ENCODE peak calls at places on chromosomes 7 and 10, in six cellular contexts. One of them, this sample, is unnamed.

GRCh38 chr10:131082991-131083465 is 228.5 kb downstream of the TCERG1L start:
- DNase-seq in Kasumi-1: no peak
- DNase-seq in SW 1271: no peak
- DNase-seq in neural crest cell: no peak
- DNase-seq in heart left ventricle: no peak
- DNase-seq in OCI-LY7: no peak
- DNase-seq in this sample: no peak

GRCh38 chr7:66183700-66184099 is 21.4 kb upstream of the TPST1 start:
- DNase-seq in OCI-LY7: no peak
- DNase-seq in heart left ventricle: no peak
- DNase-seq in neural crest cell: no peak
- DNase-seq in Kasumi-1: no peak
- DNase-seq in SW 1271: no peak
- DNase-seq in this sample: peak; percentile 19

GRCh38 chr10:121788115-121788514 is 139.7 kb downstream of the ATE1 start:
- DNase-seq in neural crest cell: no peak
- DNase-seq in OCI-LY7: no peak
- DNase-seq in Kasumi-1: no peak
- DNase-seq in SW 1271: no peak
- DNase-seq in heart left ventricle: no peak
- DNase-seq in this sample: no peak

GRCh38 chr10:97574374-97575100 is 2.0 kb downstream of the ANKRD2 start:
- DNase-seq in heart left ventricle: peak; percentile 74
- DNase-seq in OCI-LY7: no peak
- DNase-seq in Kasumi-1: no peak
- DNase-seq in SW 1271: peak; percentile 97
- DNase-seq in neural crest cell: no peak
- DNase-seq in this sample: peak; percentile 75

GRCh38 chr7:131026297-131027003 is 292.4 kb upstream of the KLF14 start:
- DNase-seq in OCI-LY7: no peak
- DNase-seq in heart left ventricle: no peak
- DNase-seq in Kasumi-1: no peak
- DNase-seq in SW 1271: no peak
- DNase-seq in neural crest cell: no peak
- DNase-seq in this sample: peak; percentile 56

GRCh38 chr10:85175635-85176034 is 847.2 kb downstream of the CCSER2 start:
- DNase-seq in neural crest cell: no peak
- DNase-seq in heart left ventricle: no peak
- DNase-seq in Kasumi-1: no peak
- DNase-seq in SW 1271: no peak
- DNase-seq in OCI-LY7: no peak
- DNase-seq in this sample: no peak

GRCh38 chr7:45881759-45882464 is 6.4 kb upstream of the IGFBP1 start:
- DNase-seq in neural crest cell: no peak
- DNase-seq in SW 1271: peak; percentile 32
- DNase-seq in Kasumi-1: no peak
- DNase-seq in heart left ventricle: no peak
- DNase-seq in OCI-LY7: no peak
- DNase-seq in this sample: peak; percentile 75

GRCh38 chr10:129274928-129275474 is 192.0 kb upstream of the MGMT start:
- DNase-seq in heart left ventricle: no peak
- DNase-seq in Kasumi-1: no peak
- DNase-seq in SW 1271: no peak
- DNase-seq in OCI-LY7: no peak
- DNase-seq in neural crest cell: no peak
- DNase-seq in this sample: no peak

GRCh38 chr10:45000764-45001381 is at the start of gene ZNF22:
- DNase-seq in SW 1271: peak; percentile 57
- DNase-seq in OCI-LY7: peak; percentile 85
- DNase-seq in Kasumi-1: peak; percentile 75
- DNase-seq in heart left ventricle: peak; percentile 85
- DNase-seq in neural crest cell: peak; percentile 74
- DNase-seq in this sample: peak; percentile 33

GRCh38 chr7:17408245-17408903 is 109.9 kb downstream of the AHR start:
- DNase-seq in OCI-LY7: no peak
- DNase-seq in Kasumi-1: no peak
- DNase-seq in neural crest cell: no peak
- DNase-seq in SW 1271: peak; percentile 96
- DNase-seq in heart left ventricle: no peak
- DNase-seq in this sample: peak; percentile 90

GRCh38 chr10:63133056-63133786 is at the start of gene NRBF2:
- DNase-seq in Kasumi-1: peak; percentile 99
- DNase-seq in heart left ventricle: peak; percentile 99
- DNase-seq in neural crest cell: peak; percentile 90
- DNase-seq in SW 1271: peak; percentile 93
- DNase-seq in OCI-LY7: peak; percentile 99
- DNase-seq in this sample: peak; percentile 93

GRCh38 chr7:22013711-22014110 is 68.0 kb upstream of the CDCA7L start:
- DNase-seq in heart left ventricle: no peak
- DNase-seq in neural crest cell: no peak
- DNase-seq in SW 1271: no peak
- DNase-seq in OCI-LY7: no peak
- DNase-seq in Kasumi-1: no peak
- DNase-seq in this sample: no peak

GRCh38 chr7:151764056-151764920 is 112.6 kb downstream of the PRKAG2 start:
- DNase-seq in neural crest cell: no peak
- DNase-seq in SW 1271: no peak
- DNase-seq in heart left ventricle: no peak
- DNase-seq in OCI-LY7: no peak
- DNase-seq in Kasumi-1: no peak
- DNase-seq in this sample: no peak

GRCh38 chr7:116614509-116615285 is 57.3 kb upstream of the MET start:
- DNase-seq in heart left ventricle: no peak
- DNase-seq in Kasumi-1: no peak
- DNase-seq in neural crest cell: no peak
- DNase-seq in SW 1271: no peak
- DNase-seq in OCI-LY7: no peak
- DNase-seq in this sample: no peak

GRCh38 chr7:85125160-85125559 is 61.7 kb downstream of the SEMA3D start:
- DNase-seq in OCI-LY7: no peak
- DNase-seq in heart left ventricle: no peak
- DNase-seq in SW 1271: no peak
- DNase-seq in neural crest cell: no peak
- DNase-seq in Kasumi-1: no peak
- DNase-seq in this sample: no peak

GRCh38 chr7:41709621-41710020 is 6.7 kb upstream of the INHBA start:
- DNase-seq in neural crest cell: no peak
- DNase-seq in OCI-LY7: no peak
- DNase-seq in Kasumi-1: no peak
- DNase-seq in SW 1271: no peak
- DNase-seq in heart left ventricle: no peak
- DNase-seq in this sample: peak; percentile 92

GRCh38 chr10:81575007-81575406 is 300.0 kb upstream of the NRG3 start:
- DNase-seq in Kasumi-1: no peak
- DNase-seq in OCI-LY7: no peak
- DNase-seq in heart left ventricle: no peak
- DNase-seq in SW 1271: no peak
- DNase-seq in neural crest cell: no peak
- DNase-seq in this sample: no peak

GRCh38 chr7:149125189-149125863 is 798 bp downstream of the ZNF425 start:
- DNase-seq in neural crest cell: no peak
- DNase-seq in SW 1271: peak; percentile 55
- DNase-seq in heart left ventricle: no peak
- DNase-seq in OCI-LY7: peak; percentile 29
- DNase-seq in Kasumi-1: peak; percentile 58
- DNase-seq in this sample: no peak

GRCh38 chr7:32034052-32034451 is 36.2 kb downstream of the PDE1C start:
- DNase-seq in SW 1271: no peak
- DNase-seq in Kasumi-1: no peak
- DNase-seq in neural crest cell: no peak
- DNase-seq in OCI-LY7: no peak
- DNase-seq in heart left ventricle: no peak
- DNase-seq in this sample: no peak

GRCh38 chr7:29565982-29566746 is 2.5 kb downstream of the PRR15 start:
- DNase-seq in SW 1271: no peak
- DNase-seq in neural crest cell: no peak
- DNase-seq in heart left ventricle: no peak
- DNase-seq in OCI-LY7: no peak
- DNase-seq in Kasumi-1: no peak
- DNase-seq in this sample: no peak